ENCODE peak calls at places on chromosomes 4 and X, in eight cellular contexts. Z is astrocyte; Q is DMS79 treated with DMSO at 0.1 percent for 48 hours; S is fibroblast of the aortic adventitia; P is NCI-H1105; J is effector memory CD4-positive, alpha-beta T cell; K is posterior vena cava; E is epithelial cell of esophagus. C is an unnamed sample.

GRCh38 chr4:29423836-29424721 is 1296.1 kb upstream of the PCDH7 start:
- DNase-seq in Z (peak), Q (no peak), S (peak), P (no peak), J (no peak), K (no peak), E (peak), C (no peak)

GRCh38 chr4:88187766-88188165 is 29.3 kb upstream of the ABCG2 start:
- DNase-seq in Z (no peak), Q (no peak), S (no peak), P (no peak), J (no peak), K (no peak), E (no peak), C (no peak)

GRCh38 chr4:26076000-26076587 is 162.1 kb downstream of the SMIM20 start:
- DNase-seq in Z (peak), Q (no peak), S (peak), P (no peak), J (no peak), K (no peak), E (peak), C (no peak)

GRCh38 chr4:107913283-107913899 is 18.0 kb upstream of the CYP2U1 start:
- DNase-seq in Z (peak), Q (peak), S (peak), P (peak), J (peak), K (no peak), E (peak), C (no peak)

GRCh38 chrX:118566359-118566758 is 70.7 kb downstream of the DOCK11 start:
- DNase-seq in Z (peak), Q (no peak), S (peak), P (no peak), J (no peak), K (no peak), E (no peak), C (no peak)

GRCh38 chrX:42495139-42495538 is 282.8 kb downstream of the PPP1R2C start:
- DNase-seq in Z (no peak), Q (no peak), S (no peak), P (peak), J (no peak), K (no peak), E (peak), C (no peak)

GRCh38 chrX:119690921-119691716 is 1.8 kb downstream of the SEPTIN6 start:
- DNase-seq in Z (peak), Q (no peak), S (peak), P (no peak), J (peak), K (no peak), E (peak), C (no peak)

GRCh38 chr4:124279741-124280140 is 432.8 kb downstream of the ANKRD50 start:
- DNase-seq in Z (no peak), Q (no peak), S (no peak), P (peak), J (no peak), K (no peak), E (no peak), C (no peak)

GRCh38 chr4:14856927-14857220 is 145.4 kb upstream of the CPEB2 start:
- DNase-seq in Z (no peak), Q (no peak), S (peak), P (no peak), J (no peak), K (no peak), E (no peak), C (no peak)

GRCh38 chrX:15471016-15471415 is 22.1 kb downstream of the PIR start:
- DNase-seq in Z (peak), Q (peak), S (peak), P (peak), J (peak), K (no peak), E (peak), C (peak)

GRCh38 chrX:126065901-126066660 is 100.0 kb downstream of the DCAF12L2 start:
- DNase-seq in Z (no peak), Q (no peak), S (no peak), P (no peak), J (no peak), K (peak), E (no peak), C (no peak)

GRCh38 chr4:57078685-57079521 is 31.3 kb downstream of the IGFBP7 start:
- DNase-seq in Z (peak), Q (peak), S (peak), P (peak), J (no peak), K (no peak), E (peak), C (peak)

GRCh38 chrX:107826286-107827136 is 845 bp downstream of the MID2 start:
- DNase-seq in Z (peak), Q (peak), S (peak), P (peak), J (peak), K (no peak), E (peak), C (peak)

GRCh38 chr4:11429646-11430045 is 952 bp upstream of the HS3ST1 start:
- DNase-seq in Z (no peak), Q (no peak), S (no peak), P (no peak), J (no peak), K (no peak), E (peak), C (no peak)

GRCh38 chrX:97401586-97402101 is 517.9 kb downstream of the RPA4 start:
- DNase-seq in Z (no peak), Q (no peak), S (no peak), P (no peak), J (no peak), K (no peak), E (peak), C (no peak)

GRCh38 chr4:5365071-5366008 is 314.1 kb downstream of the STK32B start:
- DNase-seq in Z (peak), Q (peak), S (peak), P (no peak), J (no peak), K (no peak), E (peak), C (no peak)

GRCh38 chr4:121428721-121429120 is 47.9 kb upstream of the QRFPR start:
- DNase-seq in Z (peak), Q (no peak), S (peak), P (no peak), J (no peak), K (no peak), E (peak), C (no peak)

GRCh38 chrX:45196701-45197100 is 4.0 kb downstream of the DIPK2B start:
- DNase-seq in Z (peak), Q (no peak), S (no peak), P (no peak), J (no peak), K (no peak), E (no peak), C (no peak)

GRCh38 chrX:17456526-17456925 is 81.5 kb downstream of the NHS start:
- DNase-seq in Z (no peak), Q (no peak), S (no peak), P (peak), J (no peak), K (no peak), E (no peak), C (no peak)

GRCh38 chrX:14027511-14028019 is 2.1 kb downstream of the GEMIN8 start:
- DNase-seq in Z (peak), Q (peak), S (peak), P (no peak), J (no peak), K (no peak), E (peak), C (no peak)

GRCh38 chr4:124157781-124158180 is 554.8 kb downstream of the ANKRD50 start:
- DNase-seq in Z (no peak), Q (no peak), S (no peak), P (no peak), J (no peak), K (no peak), E (no peak), C (no peak)

GRCh38 chrX:115949900-115950822 is 220.4 kb upstream of the AGTR2 start:
- DNase-seq in Z (no peak), Q (no peak), S (no peak), P (no peak), J (no peak), K (no peak), E (no peak), C (no peak)

GRCh38 chr4:154435895-154436294 is 55.7 kb downstream of the DCHS2 start:
- DNase-seq in Z (no peak), Q (no peak), S (no peak), P (no peak), J (no peak), K (no peak), E (no peak), C (no peak)

GRCh38 chrX:1767026-1767425 is 152.2 kb downstream of the ASMT start:
- DNase-seq in Z (no peak), Q (no peak), S (no peak), P (peak), J (no peak), K (no peak), E (no peak), C (no peak)